ENCODE peak calls at places on chromosomes 7 and 10, in eight cellular contexts. M is stomach, N is K562, Z is GM23338, B is SK-N-SH, V is Panc1, L is HL-60, J is transverse colon. P is an unnamed sample.

GRCh38 chr7:151177310-151177709 is 9.7 kb downstream of the ASB10 start:
- DNase-seq in M (peak), N (no peak), Z (no peak), B (peak), V (no peak), L (no peak), J (no peak), P (no peak)

GRCh38 chr7:48244902-48245301 is 73.6 kb downstream of the ABCA13 start:
- DNase-seq in M (no peak), N (no peak), Z (no peak), B (no peak), V (no peak), L (no peak), J (no peak), P (no peak)

GRCh38 chr7:20146461-20146860 is 70.7 kb downstream of the MACC1 start:
- DNase-seq in M (no peak), N (no peak), Z (no peak), B (no peak), V (no peak), L (no peak), J (no peak), P (no peak)

GRCh38 chr10:44961231-44961571 is 1.6 kb downstream of the RASSF4 start:
- DNase-seq in M (no peak), N (no peak), Z (no peak), B (no peak), V (no peak), L (no peak), J (no peak), P (no peak)

GRCh38 chr10:28054211-28054888 is 55.5 kb upstream of the ODAD2 start:
- DNase-seq in M (no peak), N (no peak), Z (no peak), B (no peak), V (no peak), L (no peak), J (no peak), P (no peak)

GRCh38 chr7:39811161-39811614 is 138.9 kb upstream of the CDK13 start:
- DNase-seq in M (no peak), N (peak), Z (no peak), B (peak), V (no peak), L (no peak), J (no peak), P (no peak)

GRCh38 chr7:4835398-4836205 is 26.2 kb downstream of the PAPOLB start:
- DNase-seq in M (no peak), N (no peak), Z (no peak), B (no peak), V (no peak), L (no peak), J (no peak), P (no peak)

GRCh38 chr10:93542358-93542791 is 24.1 kb upstream of the FFAR4 start:
- DNase-seq in M (peak), N (peak), Z (no peak), B (peak), V (no peak), L (no peak), J (peak), P (no peak)

GRCh38 chr10:63520463-63521388 is 475 bp upstream of the REEP3 start:
- DNase-seq in M (peak), N (peak), Z (peak), B (peak), V (no peak), L (peak), J (peak), P (peak)

GRCh38 chr10:33333260-33334169 is 952 bp downstream of the NRP1 start:
- DNase-seq in M (no peak), N (peak), Z (no peak), B (no peak), V (no peak), L (peak), J (peak), P (no peak)
- H3K4me3 ChIP-seq in M (peak), N (no peak), Z (peak), B (peak), V (peak), L (peak), J (peak), P (peak)

GRCh38 chr7:128458956-128459355 is 3.3 kb downstream of the HILPDA start:
- DNase-seq in M (no peak), N (no peak), Z (no peak), B (no peak), V (no peak), L (no peak), J (no peak), P (no peak)
- TF ChIP-seq POLR2AphosphoS5 in M (no peak), N (no peak), Z (no peak), B (peak), V (peak), L (no peak), J (no peak), P (no peak)

DNA sequence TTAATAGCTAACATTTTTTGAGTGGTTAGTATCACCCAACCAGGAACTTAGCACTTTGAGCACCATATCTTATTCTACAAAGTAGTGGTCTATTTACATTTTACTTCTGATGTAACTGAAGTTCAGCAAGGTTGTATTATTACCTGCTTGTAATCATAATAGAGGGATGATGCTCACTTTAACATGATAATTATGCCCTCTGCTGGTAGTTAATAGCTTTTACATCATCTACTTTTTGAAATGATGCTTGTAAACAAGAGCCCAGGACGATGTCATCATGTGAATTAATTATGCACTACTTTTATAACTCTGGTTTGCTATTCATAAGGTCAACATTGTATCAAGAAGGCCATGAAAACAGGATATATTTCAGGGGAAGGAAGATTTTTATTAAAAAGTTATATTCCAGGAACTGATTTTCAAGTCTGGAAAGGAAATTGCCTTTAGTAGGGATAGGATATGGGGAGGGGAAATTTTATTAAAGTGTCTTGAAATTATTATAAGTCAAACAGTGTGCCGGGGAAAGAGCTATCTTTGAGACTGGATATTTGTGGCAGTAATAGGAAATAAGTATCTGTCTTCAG is 80.3 kb upstream of the SCIN start:
- DNase-seq in M (no peak), N (peak), Z (peak), B (peak), V (no peak), L (peak), J (no peak), P (no peak)
- TF ChIP-seq CTCF in M (peak), N (peak), Z (peak), B (peak), V (peak), L (peak), J (peak), P (peak)

DNA sequence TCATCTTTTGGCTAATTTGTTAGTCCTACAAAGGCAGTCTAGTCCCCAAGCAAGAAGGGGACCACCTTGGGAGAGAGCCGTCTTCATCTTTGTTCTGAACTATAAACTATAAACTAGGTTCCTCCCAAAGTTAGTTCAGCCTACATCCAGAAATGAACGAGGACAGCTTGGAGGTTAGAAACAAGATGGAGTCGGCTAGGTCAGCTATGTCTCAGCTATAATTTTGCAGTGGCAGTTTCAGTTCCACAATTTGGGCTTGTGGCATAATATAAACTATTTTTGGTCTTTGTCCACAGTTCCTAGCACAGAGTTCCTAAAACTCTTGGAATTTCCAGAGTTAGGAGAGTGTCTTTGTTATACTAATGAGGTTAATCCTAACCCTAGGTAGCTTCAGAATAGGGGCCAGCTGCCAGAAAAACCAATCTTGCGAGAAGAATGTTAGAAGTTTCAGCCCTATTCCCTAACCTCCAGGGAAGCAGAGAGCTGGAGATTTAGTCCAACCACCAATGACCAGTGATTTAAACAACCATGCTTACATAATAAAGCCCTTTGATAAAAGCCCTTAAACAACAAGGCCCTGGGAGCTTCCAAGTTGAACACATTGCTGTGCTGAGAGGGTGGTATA is 131.9 kb downstream of the AKR1D1 start:
- DNase-seq in M (no peak), N (no peak), Z (peak), B (no peak), V (no peak), L (no peak), J (no peak), P (no peak)
- H3K4me3 ChIP-seq in M (no peak), N (no peak), Z (no peak), B (no peak), V (no peak), L (no peak), J (no peak), P (no peak)

GRCh38 chr10:125120046-125120710 is 40.2 kb downstream of the CTBP2 start:
- DNase-seq in M (no peak), N (no peak), Z (no peak), B (no peak), V (no peak), L (no peak), J (no peak), P (no peak)
- TF ChIP-seq POLR2AphosphoS5 in M (no peak), N (no peak), Z (no peak), B (no peak), V (no peak), L (no peak), J (no peak), P (no peak)

GRCh38 chr10:6138456-6138855 is 49.6 kb downstream of the RBM17 start:
- DNase-seq in M (no peak), N (no peak), Z (no peak), B (no peak), V (no peak), L (no peak), J (no peak), P (no peak)

GRCh38 chr10:6135039-6135438 is 46.2 kb downstream of the RBM17 start:
- DNase-seq in M (no peak), N (no peak), Z (no peak), B (no peak), V (no peak), L (no peak), J (no peak), P (no peak)

GRCh38 chr10:6135589-6136168 is 46.8 kb downstream of the RBM17 start:
- DNase-seq in M (no peak), N (no peak), Z (no peak), B (no peak), V (no peak), L (no peak), J (no peak), P (no peak)

GRCh38 chr10:6134099-6134880 is 45.5 kb downstream of the RBM17 start:
- DNase-seq in M (no peak), N (no peak), Z (no peak), B (peak), V (no peak), L (no peak), J (no peak), P (no peak)

GRCh38 chr10:6136215-6137201 is 47.7 kb downstream of the RBM17 start:
- DNase-seq in M (no peak), N (no peak), Z (no peak), B (peak), V (no peak), L (no peak), J (no peak), P (no peak)
- TF ChIP-seq CTCF in M (no peak), N (no peak), Z (no peak), B (no peak), V (no peak), L (no peak), J (no peak), P (no peak)

GRCh38 chr7:28832669-28833068 is 125.5 kb downstream of the TRIL start:
- DNase-seq in M (no peak), N (no peak), Z (no peak), B (no peak), V (no peak), L (no peak), J (no peak), P (no peak)
- H3K4me3 ChIP-seq in M (no peak), N (no peak), Z (no peak), B (no peak), V (no peak), L (no peak), J (no peak), P (no peak)

GRCh38 chr10:86765548-86765947 is 9.1 kb downstream of the BMPR1A start:
- DNase-seq in M (no peak), N (no peak), Z (no peak), B (no peak), V (no peak), L (no peak), J (no peak), P (no peak)
- TF ChIP-seq POLR2AphosphoS5 in M (no peak), N (no peak), Z (no peak), B (no peak), V (no peak), L (no peak), J (no peak), P (no peak)